ENCODE peak calls at places on chromosome 1, in ten cellular contexts. X is neural crest cell, B is bronchial epithelial cell, A is mesothelial cell of epicardium, C is tibial nerve, M is ascending aorta, U is thoracic aorta, N is pancreas, E is upper lobe of right lung, Q is HFFc6. D is an unnamed sample.
A peak's percentile ranks its signal among the peaks of the same experiment; 100 is the strongest.

GRCh38 chr1:2554621-2555387 is 1.4 kb upstream of the TNFRSF14 start:
- DNase-seq in X (no peak), B (no peak), A (no peak), C (peak; percentile 32), M (peak; percentile 63), U (no peak), N (peak; percentile 37), E (no peak), Q (no peak), D (no peak)

GRCh38 chr1:17632541-17633193 is 93.2 kb downstream of the ARHGEF10L start:
- DNase-seq in X (no peak), B (peak; percentile 40), A (no peak), C (no peak), M (no peak), U (no peak), N (no peak), E (no peak), Q (peak; percentile 58), D (no peak)

GRCh38 chr1:241362350-241362749 is 5.3 kb upstream of the RGS7 start:
- DNase-seq in X (no peak), B (no peak), A (no peak), C (no peak), M (no peak), U (no peak), N (no peak), E (no peak), Q (no peak), D (no peak)

GRCh38 chr1:198678901-198679329 is 40.1 kb downstream of the PTPRC start:
- DNase-seq in X (no peak), B (no peak), A (no peak), C (no peak), M (no peak), U (no peak), N (no peak), E (no peak), Q (no peak), D (no peak)

GRCh38 chr1:8818325-8818775 is 910 bp upstream of the RERE start:
- DNase-seq in X (no peak), B (peak; percentile 91), A (no peak), C (peak; percentile 73), M (peak; percentile 76), U (peak; percentile 38), N (peak; percentile 26), E (no peak), Q (peak; percentile 70), D (no peak)

GRCh38 chr1:243968413-243968812 is 82.7 kb upstream of the ZBTB18 start:
- DNase-seq in X (no peak), B (no peak), A (no peak), C (no peak), M (no peak), U (no peak), N (no peak), E (no peak), Q (no peak), D (no peak)

GRCh38 chr1:221509575-221510360 is 232.1 kb downstream of the DUSP10 start:
- DNase-seq in X (no peak), B (no peak), A (no peak), C (no peak), M (no peak), U (no peak), N (no peak), E (no peak), Q (no peak), D (no peak)

GRCh38 chr1:159079518-159079917 is 3.0 kb upstream of the AIM2 start:
- DNase-seq in X (no peak), B (no peak), A (no peak), C (no peak), M (no peak), U (no peak), N (no peak), E (no peak), Q (no peak), D (no peak)

GRCh38 chr1:212487774-212488435 is 55.2 kb downstream of the NENF start:
- DNase-seq in X (no peak), B (no peak), A (no peak), C (no peak), M (no peak), U (no peak), N (no peak), E (no peak), Q (no peak), D (no peak)

GRCh38 chr1:214427871-214428277 is 123.5 kb downstream of the PTPN14 start:
- DNase-seq in X (peak; percentile 7), B (peak; percentile 99), A (no peak), C (no peak), M (no peak), U (no peak), N (no peak), E (no peak), Q (peak; percentile 97), D (no peak)

GRCh38 chr1:157377216-157377821 is 175.0 kb downstream of the FCRL5 start:
- DNase-seq in X (peak; percentile 59), B (peak; percentile 27), A (no peak), C (no peak), M (no peak), U (no peak), N (no peak), E (no peak), Q (peak; percentile 25), D (peak; percentile 71)

DNA sequence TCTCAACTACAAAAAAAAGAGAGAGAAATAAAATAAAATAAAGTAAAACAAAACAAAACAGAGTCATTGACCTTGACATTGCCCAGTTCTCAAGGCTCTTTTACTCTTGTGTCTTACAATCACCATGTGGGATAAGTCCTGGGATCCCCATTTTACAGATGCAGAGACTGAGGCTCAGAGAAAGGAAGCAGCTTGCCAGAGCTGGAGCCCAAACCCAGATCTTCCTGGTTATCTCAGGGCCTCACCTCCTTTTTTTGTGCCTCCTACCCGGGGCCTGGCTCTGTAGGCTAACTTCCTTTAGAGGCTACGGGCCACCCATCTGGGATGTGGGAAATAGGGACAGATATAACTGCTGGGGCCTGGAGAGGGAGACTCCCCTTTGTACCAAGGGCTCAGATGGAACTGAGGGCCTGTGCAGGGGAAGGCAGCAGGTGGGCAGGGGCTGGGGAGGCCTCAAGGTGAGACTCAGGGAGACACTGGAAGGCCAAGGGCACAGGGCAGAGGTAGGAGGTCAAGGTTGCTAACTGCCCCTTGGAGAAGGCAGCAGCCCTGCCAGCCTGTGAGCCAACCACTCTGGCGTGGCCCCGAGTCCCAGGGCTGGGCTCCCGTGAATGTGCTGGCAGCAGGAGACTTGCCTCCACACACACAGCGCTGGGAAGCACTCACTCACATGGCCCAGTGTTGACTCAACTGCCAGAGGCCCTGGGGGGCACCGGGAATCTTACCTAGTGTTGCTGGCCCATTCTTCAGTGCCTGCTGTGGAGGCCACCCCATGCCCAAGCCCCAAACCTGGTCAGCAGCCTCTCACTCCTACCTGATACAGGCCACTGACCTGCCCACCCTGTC is 6.5 kb upstream of the ECE1 start:
- DNase-seq in X (no peak), B (no peak), A (no peak), C (no peak), M (no peak), U (no peak), N (no peak), E (no peak), Q (no peak), D (no peak)
- TF ChIP-seq CTCF in X (no peak), B (no peak), A (no peak), C (no peak), M (no peak), U (no peak), N (no peak), E (no peak), Q (no peak), D (no peak)

GRCh38 chr1:119373465-119373864 is 4.9 kb downstream of the HAO2 start:
- DNase-seq in X (no peak), B (peak; percentile 93), A (no peak), C (no peak), M (no peak), U (no peak), N (no peak), E (no peak), Q (peak; percentile 52), D (no peak)

GRCh38 chr1:119374208-119374877 is 5.8 kb downstream of the HAO2 start:
- DNase-seq in X (no peak), B (peak; percentile 30), A (no peak), C (no peak), M (no peak), U (no peak), N (no peak), E (no peak), Q (no peak), D (no peak)

GRCh38 chr1:119371800-119372199 is 3.2 kb downstream of the HAO2 start:
- DNase-seq in X (no peak), B (no peak), A (no peak), C (no peak), M (no peak), U (no peak), N (no peak), E (no peak), Q (no peak), D (no peak)

GRCh38 chr1:119370748-119371147 is 2.2 kb downstream of the HAO2 start:
- DNase-seq in X (no peak), B (no peak), A (no peak), C (no peak), M (no peak), U (no peak), N (no peak), E (no peak), Q (no peak), D (no peak)

GRCh38 chr1:119372493-119373086 is 4.0 kb downstream of the HAO2 start:
- DNase-seq in X (no peak), B (peak; percentile 72), A (no peak), C (no peak), M (no peak), U (no peak), N (peak; percentile 13), E (no peak), Q (peak; percentile 35), D (peak; percentile 56)
- TF ChIP-seq CTCF in X (peak; percentile 58), B (peak; percentile 26), A (no peak), C (no peak), M (no peak), U (no peak), N (no peak), E (peak; percentile 17), Q (peak; percentile 42), D (no peak)

DNA sequence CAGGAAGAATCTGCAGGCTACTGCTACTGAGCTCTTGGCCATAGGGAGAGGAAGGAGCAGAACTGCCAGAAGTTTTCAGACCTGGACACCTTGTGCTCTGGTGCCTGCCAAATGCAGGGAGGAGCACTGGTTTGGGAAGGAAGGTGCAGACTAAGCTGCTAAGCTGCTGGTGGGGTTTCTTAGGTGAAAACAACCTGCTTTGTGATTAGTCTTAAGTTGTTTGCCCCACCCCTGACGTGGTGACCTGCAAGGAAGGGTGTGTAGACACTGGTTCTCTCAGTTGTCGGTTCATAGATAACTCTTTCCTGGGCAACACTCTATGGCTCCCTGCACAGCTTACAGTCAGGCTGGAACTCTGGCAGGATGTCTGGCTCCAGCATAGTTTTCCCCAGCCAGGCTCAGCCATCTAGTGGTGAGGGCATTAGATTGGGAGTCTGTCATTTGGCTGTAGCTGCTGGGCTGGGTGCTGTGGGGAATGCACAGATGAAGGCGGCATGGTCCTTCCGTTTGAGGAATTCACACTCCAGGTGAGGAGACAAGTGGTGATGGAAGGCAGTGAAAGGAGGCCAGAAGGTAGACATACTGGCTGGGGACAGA is 10.3 kb upstream of the S100A10 start:
- DNase-seq in X (no peak), B (no peak), A (no peak), C (no peak), M (peak; percentile 39), U (no peak), N (no peak), E (no peak), Q (peak; percentile 16), D (no peak)
- TF ChIP-seq CTCF in X (no peak), B (peak; percentile 47), A (no peak), C (no peak), M (no peak), U (no peak), N (no peak), E (no peak), Q (peak; percentile 59), D (no peak)

GRCh38 chr1:111441573-111442192 is 7.4 kb downstream of the WDR77 start:
- DNase-seq in X (peak; percentile 32), B (no peak), A (no peak), C (no peak), M (no peak), U (no peak), N (no peak), E (no peak), Q (no peak), D (peak; percentile 71)
- TF ChIP-seq CTCF in X (peak; percentile 65), B (peak; percentile 61), A (no peak), C (peak; percentile 33), M (no peak), U (peak; percentile 12), N (no peak), E (peak; percentile 43), Q (peak; percentile 70), D (peak; percentile 70)